ENCODE peak calls at places on chromosomes 5 and 9, in eight cellular contexts. One of them, this sample, is unnamed.

GRCh38 chr5:130532786-130533185 is 628.5 kb downstream of the CHSY3 start:
- DNase-seq in endothelial cell: no peak
- DNase-seq in Kasumi-1: no peak
- DNase-seq in T-helper 17 cell: no peak
- DNase-seq in tibial artery: no peak
- DNase-seq in gastrocnemius medialis: no peak
- DNase-seq in T1000: no peak
- DNase-seq in Right ventricle myocardium inferior: no peak
- DNase-seq in this sample: no peak

GRCh38 chr9:104835163-104835562 is 71.2 kb downstream of the NIPSNAP3B start:
- DNase-seq in T-helper 17 cell: no peak
- DNase-seq in Kasumi-1: no peak
- DNase-seq in tibial artery: no peak
- DNase-seq in gastrocnemius medialis: no peak
- DNase-seq in T1000: no peak
- DNase-seq in Right ventricle myocardium inferior: no peak
- DNase-seq in endothelial cell: no peak
- DNase-seq in this sample: no peak

GRCh38 chr5:157076558-157076957 is 17.6 kb upstream of the HAVCR1 start:
- DNase-seq in endothelial cell: no peak
- DNase-seq in Right ventricle myocardium inferior: no peak
- DNase-seq in T1000: no peak
- DNase-seq in gastrocnemius medialis: no peak
- DNase-seq in tibial artery: peak
- DNase-seq in T-helper 17 cell: no peak
- DNase-seq in Kasumi-1: no peak
- DNase-seq in this sample: no peak

GRCh38 chr5:73899055-73899454 is 273.1 kb downstream of the ARHGEF28 start:
- DNase-seq in tibial artery: no peak
- DNase-seq in endothelial cell: no peak
- DNase-seq in Kasumi-1: no peak
- DNase-seq in Right ventricle myocardium inferior: no peak
- DNase-seq in gastrocnemius medialis: no peak
- DNase-seq in T1000: no peak
- DNase-seq in T-helper 17 cell: no peak
- DNase-seq in this sample: no peak

GRCh38 chr5:1118738-1119137 is 6.9 kb upstream of the SLC12A7 start:
- DNase-seq in gastrocnemius medialis: no peak
- DNase-seq in Kasumi-1: no peak
- DNase-seq in Right ventricle myocardium inferior: no peak
- DNase-seq in tibial artery: no peak
- DNase-seq in T-helper 17 cell: no peak
- DNase-seq in T1000: no peak
- DNase-seq in endothelial cell: no peak
- DNase-seq in this sample: no peak

GRCh38 chr5:178787889-178788288 is 57.4 kb upstream of the ZNF354A start:
- DNase-seq in T-helper 17 cell: no peak
- DNase-seq in endothelial cell: no peak
- DNase-seq in Kasumi-1: no peak
- DNase-seq in tibial artery: no peak
- DNase-seq in Right ventricle myocardium inferior: no peak
- DNase-seq in T1000: no peak
- DNase-seq in gastrocnemius medialis: no peak
- DNase-seq in this sample: no peak

GRCh38 chr5:54831233-54831632 is 154.2 kb downstream of the ESM1 start:
- DNase-seq in endothelial cell: no peak
- DNase-seq in T1000: no peak
- DNase-seq in Kasumi-1: no peak
- DNase-seq in T-helper 17 cell: no peak
- DNase-seq in gastrocnemius medialis: no peak
- DNase-seq in tibial artery: no peak
- DNase-seq in Right ventricle myocardium inferior: no peak
- DNase-seq in this sample: no peak

GRCh38 chr5:6517494-6517893 is 68.8 kb downstream of the UBE2QL1 start:
- DNase-seq in endothelial cell: no peak
- DNase-seq in T1000: no peak
- DNase-seq in gastrocnemius medialis: no peak
- DNase-seq in T-helper 17 cell: no peak
- DNase-seq in Right ventricle myocardium inferior: no peak
- DNase-seq in Kasumi-1: no peak
- DNase-seq in tibial artery: no peak
- DNase-seq in this sample: no peak

GRCh38 chr9:129317179-129318011 is 139.3 kb upstream of the IER5L start:
- DNase-seq in endothelial cell: no peak
- DNase-seq in gastrocnemius medialis: no peak
- DNase-seq in Right ventricle myocardium inferior: no peak
- DNase-seq in T1000: no peak
- DNase-seq in Kasumi-1: peak
- DNase-seq in T-helper 17 cell: no peak
- DNase-seq in tibial artery: peak
- DNase-seq in this sample: no peak

GRCh38 chr5:6755941-6756340 is 42.7 kb downstream of the TENT4A start:
- DNase-seq in T1000: no peak
- DNase-seq in tibial artery: no peak
- DNase-seq in T-helper 17 cell: no peak
- DNase-seq in gastrocnemius medialis: no peak
- DNase-seq in Kasumi-1: no peak
- DNase-seq in endothelial cell: no peak
- DNase-seq in Right ventricle myocardium inferior: no peak
- DNase-seq in this sample: peak

GRCh38 chr5:109692011-109692410 is 2.3 kb downstream of the MAN2A1 start:
- DNase-seq in gastrocnemius medialis: no peak
- DNase-seq in Kasumi-1: no peak
- DNase-seq in T-helper 17 cell: no peak
- DNase-seq in T1000: no peak
- DNase-seq in Right ventricle myocardium inferior: no peak
- DNase-seq in tibial artery: no peak
- DNase-seq in endothelial cell: no peak
- DNase-seq in this sample: no peak

GRCh38 chr5:37724395-37725125 is 115.3 kb downstream of the GDNF start:
- DNase-seq in Kasumi-1: no peak
- DNase-seq in tibial artery: no peak
- DNase-seq in T1000: no peak
- DNase-seq in endothelial cell: no peak
- DNase-seq in T-helper 17 cell: no peak
- DNase-seq in gastrocnemius medialis: no peak
- DNase-seq in Right ventricle myocardium inferior: no peak
- DNase-seq in this sample: no peak

GRCh38 chr9:2260401-2261306 is 245.5 kb downstream of the SMARCA2 start:
- DNase-seq in Kasumi-1: no peak
- DNase-seq in endothelial cell: no peak
- DNase-seq in tibial artery: no peak
- DNase-seq in gastrocnemius medialis: no peak
- DNase-seq in T1000: peak
- DNase-seq in Right ventricle myocardium inferior: no peak
- DNase-seq in T-helper 17 cell: no peak
- DNase-seq in this sample: no peak

GRCh38 chr5:137035480-137035878 is 463.6 kb downstream of the SPOCK1 start:
- DNase-seq in endothelial cell: no peak
- DNase-seq in Right ventricle myocardium inferior: no peak
- DNase-seq in Kasumi-1: no peak
- DNase-seq in T-helper 17 cell: no peak
- DNase-seq in gastrocnemius medialis: no peak
- DNase-seq in tibial artery: no peak
- DNase-seq in T1000: no peak
- DNase-seq in this sample: no peak

GRCh38 chr9:90331826-90332575 is 310.6 kb downstream of the DIRAS2 start:
- DNase-seq in Kasumi-1: no peak
- DNase-seq in T-helper 17 cell: no peak
- DNase-seq in tibial artery: no peak
- DNase-seq in endothelial cell: no peak
- DNase-seq in T1000: no peak
- DNase-seq in gastrocnemius medialis: no peak
- DNase-seq in Right ventricle myocardium inferior: no peak
- DNase-seq in this sample: no peak

GRCh38 chr5:134227259-134227658 is 1.4 kb upstream of the PPP2CA start:
- DNase-seq in gastrocnemius medialis: no peak
- DNase-seq in Right ventricle myocardium inferior: no peak
- DNase-seq in T1000: no peak
- DNase-seq in tibial artery: no peak
- DNase-seq in T-helper 17 cell: no peak
- DNase-seq in Kasumi-1: no peak
- DNase-seq in endothelial cell: no peak
- DNase-seq in this sample: no peak

GRCh38 chr5:10704949-10705621 is 55.9 kb downstream of the DAP start:
- DNase-seq in gastrocnemius medialis: no peak
- DNase-seq in Kasumi-1: peak
- DNase-seq in T1000: no peak
- DNase-seq in Right ventricle myocardium inferior: no peak
- DNase-seq in tibial artery: no peak
- DNase-seq in T-helper 17 cell: no peak
- DNase-seq in endothelial cell: no peak
- DNase-seq in this sample: no peak

GRCh38 chr9:70802206-70802605 is 319.2 kb downstream of the TRPM3 start:
- DNase-seq in T1000: no peak
- DNase-seq in Right ventricle myocardium inferior: no peak
- DNase-seq in gastrocnemius medialis: no peak
- DNase-seq in tibial artery: no peak
- DNase-seq in Kasumi-1: no peak
- DNase-seq in T-helper 17 cell: no peak
- DNase-seq in endothelial cell: no peak
- DNase-seq in this sample: no peak

GRCh38 chr5:89313044-89313443 is 430.1 kb upstream of the MEF2C start:
- DNase-seq in gastrocnemius medialis: no peak
- DNase-seq in Right ventricle myocardium inferior: no peak
- DNase-seq in tibial artery: no peak
- DNase-seq in endothelial cell: no peak
- DNase-seq in Kasumi-1: no peak
- DNase-seq in T1000: peak
- DNase-seq in T-helper 17 cell: no peak
- DNase-seq in this sample: no peak

GRCh38 chr9:35903049-35903448 is 3.0 kb upstream of the HRCT1 start:
- DNase-seq in Kasumi-1: peak
- DNase-seq in T1000: no peak
- DNase-seq in endothelial cell: peak
- DNase-seq in T-helper 17 cell: no peak
- DNase-seq in tibial artery: no peak
- DNase-seq in gastrocnemius medialis: no peak
- DNase-seq in Right ventricle myocardium inferior: no peak
- DNase-seq in this sample: no peak

GRCh38 chr5:66894480-66895240 is 298.5 kb downstream of the MAST4 start:
- DNase-seq in gastrocnemius medialis: no peak
- DNase-seq in endothelial cell: no peak
- DNase-seq in T1000: no peak
- DNase-seq in Right ventricle myocardium inferior: no peak
- DNase-seq in Kasumi-1: no peak
- DNase-seq in T-helper 17 cell: no peak
- DNase-seq in tibial artery: no peak
- DNase-seq in this sample: no peak

GRCh38 chr9:125430611-125431305 is 169.1 kb downstream of the GAPVD1 start:
- DNase-seq in T1000: no peak
- DNase-seq in Right ventricle myocardium inferior: no peak
- DNase-seq in T-helper 17 cell: no peak
- DNase-seq in tibial artery: no peak
- DNase-seq in gastrocnemius medialis: no peak
- DNase-seq in endothelial cell: no peak
- DNase-seq in Kasumi-1: no peak
- DNase-seq in this sample: peak

GRCh38 chr5:111461261-111461671 is 51.1 kb downstream of the STARD4 start:
- DNase-seq in endothelial cell: peak
- DNase-seq in T-helper 17 cell: no peak
- DNase-seq in Right ventricle myocardium inferior: no peak
- DNase-seq in T1000: no peak
- DNase-seq in tibial artery: no peak
- DNase-seq in Kasumi-1: no peak
- DNase-seq in gastrocnemius medialis: no peak
- DNase-seq in this sample: no peak

GRCh38 chr9:97387936-97388684 is 23.8 kb upstream of the TDRD7 start:
- DNase-seq in tibial artery: no peak
- DNase-seq in gastrocnemius medialis: no peak
- DNase-seq in T1000: no peak
- DNase-seq in T-helper 17 cell: no peak
- DNase-seq in Kasumi-1: no peak
- DNase-seq in Right ventricle myocardium inferior: no peak
- DNase-seq in endothelial cell: no peak
- DNase-seq in this sample: no peak

GRCh38 chr9:71762900-71763653 is 5.2 kb downstream of the CEMIP2 start:
- DNase-seq in gastrocnemius medialis: no peak
- DNase-seq in Right ventricle myocardium inferior: no peak
- DNase-seq in T-helper 17 cell: no peak
- DNase-seq in endothelial cell: no peak
- DNase-seq in T1000: no peak
- DNase-seq in Kasumi-1: no peak
- DNase-seq in tibial artery: no peak
- DNase-seq in this sample: no peak

GRCh38 chr5:36664762-36665161 is 58.4 kb downstream of the SLC1A3 start:
- DNase-seq in T-helper 17 cell: no peak
- DNase-seq in gastrocnemius medialis: no peak
- DNase-seq in tibial artery: no peak
- DNase-seq in T1000: no peak
- DNase-seq in Right ventricle myocardium inferior: no peak
- DNase-seq in Kasumi-1: no peak
- DNase-seq in endothelial cell: no peak
- DNase-seq in this sample: no peak

GRCh38 chr5:94168151-94168550 is 426.8 kb upstream of the POU5F2 start:
- DNase-seq in Kasumi-1: no peak
- DNase-seq in endothelial cell: no peak
- DNase-seq in T-helper 17 cell: no peak
- DNase-seq in tibial artery: no peak
- DNase-seq in gastrocnemius medialis: no peak
- DNase-seq in Right ventricle myocardium inferior: no peak
- DNase-seq in T1000: no peak
- DNase-seq in this sample: no peak

GRCh38 chr5:117255211-117256032 is 680.8 kb upstream of the SEMA6A start:
- DNase-seq in endothelial cell: no peak
- DNase-seq in Right ventricle myocardium inferior: no peak
- DNase-seq in Kasumi-1: no peak
- DNase-seq in tibial artery: no peak
- DNase-seq in gastrocnemius medialis: no peak
- DNase-seq in T1000: no peak
- DNase-seq in T-helper 17 cell: no peak
- DNase-seq in this sample: no peak

GRCh38 chr5:40453689-40454088 is 226.0 kb upstream of the PTGER4 start:
- DNase-seq in tibial artery: no peak
- DNase-seq in endothelial cell: no peak
- DNase-seq in T-helper 17 cell: no peak
- DNase-seq in Right ventricle myocardium inferior: no peak
- DNase-seq in gastrocnemius medialis: no peak
- DNase-seq in Kasumi-1: no peak
- DNase-seq in T1000: no peak
- DNase-seq in this sample: no peak

GRCh38 chr9:4073371-4073770 is 226.5 kb downstream of the GLIS3 start:
- DNase-seq in T1000: no peak
- DNase-seq in tibial artery: no peak
- DNase-seq in Kasumi-1: no peak
- DNase-seq in gastrocnemius medialis: no peak
- DNase-seq in T-helper 17 cell: no peak
- DNase-seq in endothelial cell: peak
- DNase-seq in Right ventricle myocardium inferior: no peak
- DNase-seq in this sample: no peak

GRCh38 chr5:176774216-176775171 is 35.9 kb upstream of the UNC5A start:
- DNase-seq in T-helper 17 cell: no peak
- DNase-seq in tibial artery: no peak
- DNase-seq in Right ventricle myocardium inferior: no peak
- DNase-seq in gastrocnemius medialis: no peak
- DNase-seq in Kasumi-1: no peak
- DNase-seq in T1000: no peak
- DNase-seq in endothelial cell: no peak
- DNase-seq in this sample: no peak

GRCh38 chr5:126913316-126913715 is 117.0 kb downstream of the MARCHF3 start:
- DNase-seq in Right ventricle myocardium inferior: no peak
- DNase-seq in Kasumi-1: no peak
- DNase-seq in tibial artery: no peak
- DNase-seq in T-helper 17 cell: no peak
- DNase-seq in gastrocnemius medialis: no peak
- DNase-seq in endothelial cell: no peak
- DNase-seq in T1000: no peak
- DNase-seq in this sample: no peak

GRCh38 chr5:27038476-27038875 is at the start of gene CDH9:
- DNase-seq in gastrocnemius medialis: no peak
- DNase-seq in Kasumi-1: no peak
- DNase-seq in Right ventricle myocardium inferior: no peak
- DNase-seq in T1000: no peak
- DNase-seq in T-helper 17 cell: no peak
- DNase-seq in tibial artery: no peak
- DNase-seq in endothelial cell: peak
- DNase-seq in this sample: no peak

GRCh38 chr5:119468286-119468685 is 16.0 kb downstream of the HSD17B4 start:
- DNase-seq in Right ventricle myocardium inferior: no peak
- DNase-seq in endothelial cell: no peak
- DNase-seq in tibial artery: no peak
- DNase-seq in Kasumi-1: no peak
- DNase-seq in T-helper 17 cell: no peak
- DNase-seq in gastrocnemius medialis: no peak
- DNase-seq in T1000: no peak
- DNase-seq in this sample: no peak

This sample was measured in psoas muscle.